ENCODE peak calls at places on chromosomes 2 and 18, in six cellular contexts. I is adipocyte, O is NCI-H1436 treated with DMSO at 0.1 percent for 48 hours, X is GM06990, R is EH, P is DMS53. D is an unnamed sample.

GRCh38 chr2:27866237-27866636 is 23.9 kb downstream of the RBKS start:
- DNase-seq in I (no peak), O (no peak), X (no peak), R (peak; percentile 60), P (no peak), D (no peak)

GRCh38 chr2:201118121-201118956 is 2.4 kb downstream of the CFLAR start:
- DNase-seq in I (peak; percentile 91), O (no peak), X (peak; percentile 91), R (peak; percentile 88), P (peak; percentile 60), D (no peak)

GRCh38 chr2:230218411-230218810 is 1.4 kb downstream of the SP110 start:
- DNase-seq in I (peak; percentile 17), O (no peak), X (no peak), R (no peak), P (no peak), D (no peak)

GRCh38 chr18:3251963-3252277 is 4.3 kb downstream of the MYL12A start:
- DNase-seq in I (peak; percentile 39), O (no peak), X (no peak), R (peak; percentile 88), P (no peak), D (no peak)

GRCh38 chr2:130150181-130151144 is 5.6 kb upstream of the CCDC74B start:
- DNase-seq in I (no peak), O (no peak), X (no peak), R (no peak), P (no peak), D (no peak)

GRCh38 chr2:84894758-84895520 is 10.5 kb upstream of the TMSB10 start:
- DNase-seq in I (peak; percentile 79), O (no peak), X (no peak), R (peak; percentile 79), P (no peak), D (no peak)

GRCh38 chr2:118633371-118633770 is 214.1 kb downstream of the EN1 start:
- DNase-seq in I (no peak), O (no peak), X (no peak), R (no peak), P (no peak), D (no peak)

GRCh38 chr18:12843420-12844346 is 40.4 kb downstream of the PTPN2 start:
- DNase-seq in I (no peak), O (no peak), X (no peak), R (peak; percentile 28), P (no peak), D (no peak)

D was measured in NCI-H1417 treated with DMSO at 0.1 percent for 48 hours.